ENCODE peak calls at places on chromosome X, in nine cellular contexts. E, A, J, H, S, X, P, Z and O are unnamed samples.

GRCh38 chrX:66635360-66635759 is 3.5 kb downstream of the EDA2R start:
- DNase-seq in P (no peak), X (no peak), A (no peak), H (peak), S (no peak), Z (no peak), J (no peak), E (peak), O (no peak)

GRCh38 chrX:112761239-112762207 is 79.1 kb downstream of the AMOT start:
- DNase-seq in E (no peak), S (no peak), A (no peak), X (no peak), H (no peak), P (no peak), Z (peak), J (no peak), O (no peak)

GRCh38 chrX:133444196-133444595 is 28.9 kb upstream of the GPC4 start:
- DNase-seq in J (no peak), P (no peak), A (no peak), X (no peak), E (no peak), Z (no peak), S (no peak), H (no peak), O (no peak)

GRCh38 chrX:38473715-38474114 is 87.6 kb upstream of the TSPAN7 start:
- DNase-seq in A (no peak), S (no peak), E (no peak), Z (no peak), H (no peak), P (no peak), J (no peak), X (no peak), O (no peak)

GRCh38 chrX:23434356-23434884 is 99.8 kb downstream of the PTCHD1 start:
- DNase-seq in J (no peak), Z (no peak), A (no peak), H (no peak), E (peak), X (no peak), S (no peak), P (peak), O (peak)

GRCh38 chrX:69535661-69536060 is 31.5 kb downstream of the NALF2 start:
- DNase-seq in J (no peak), Z (no peak), A (no peak), E (no peak), X (no peak), P (no peak), H (no peak), S (peak), O (peak)

GRCh38 chrX:103685396-103685795 is 1.1 kb downstream of the MORF4L2 start:
- DNase-seq in X (no peak), P (no peak), H (peak), J (no peak), S (peak), Z (peak), E (no peak), A (no peak), O (no peak)

GRCh38 chrX:11899091-11899490 is 141.1 kb downstream of the MSL3 start:
- DNase-seq in J (no peak), Z (no peak), E (peak), H (peak), A (no peak), P (no peak), X (no peak), S (no peak), O (no peak)

GRCh38 chrX:17597836-17598434 is 139.4 kb upstream of the SCML1 start:
- DNase-seq in H (no peak), X (no peak), J (no peak), Z (no peak), A (no peak), E (peak), S (peak), P (peak), O (no peak)

GRCh38 chrX:140432328-140433025 is 72.4 kb downstream of the SOX3 start:
- DNase-seq in E (peak), S (no peak), A (no peak), P (no peak), J (no peak), H (no peak), X (no peak), Z (no peak), O (no peak)

GRCh38 chrX:54042609-54043010 is 1.7 kb downstream of the PHF8 start:
- DNase-seq in Z (peak), P (peak), X (peak), E (peak), J (peak), H (peak), S (peak), A (peak), O (peak)